ENCODE peak calls at places on chromosomes 7 and 10, in eight cellular contexts. W is T-helper 17 cell; U is memory B cell; K is stimulated activated CD4-positive, alpha-beta T cell treated with anti-CD3 and anti-CD28 coated beads, Interleukin-2, amount 100 ng/mL, for 24 hours; S is endothelial cell; E is EH; F is activated CD4-positive, alpha-beta T cell treated with anti-CD3 and anti-CD28 coated beads, Interleukin-2, amount 10 ng/mL, durations not matched to agents 7 days and 5 days; D is WTC11. B is an unnamed sample.

GRCh38 chr7:1317654-1318450 is 85.2 kb downstream of the UNCX start:
- DNase-seq in E (no peak), W (no peak), K (no peak), S (no peak), F (no peak), U (no peak), D (no peak), B (no peak)

GRCh38 chr7:158030566-158030965 is 557.1 kb downstream of the PTPRN2 start:
- DNase-seq in E (no peak), W (no peak), S (no peak), U (no peak), D (no peak), F (no peak), K (no peak), B (no peak)

GRCh38 chr10:27157150-27157549 is 2.0 kb downstream of the MASTL start:
- DNase-seq in U (no peak), E (no peak), K (no peak), F (no peak), S (no peak), D (no peak), W (no peak), B (no peak)

GRCh38 chr7:33334349-33334748 is 205.0 kb downstream of the BBS9 start:
- DNase-seq in S (peak; percentile 6), U (no peak), E (peak; percentile 18), K (no peak), D (no peak), W (no peak), F (no peak), B (no peak)

GRCh38 chr7:1123721-1124120 is 35.8 kb downstream of the GPER1 start:
- DNase-seq in F (no peak), E (peak; percentile 69), K (no peak), D (peak; percentile 86), U (no peak), S (peak; percentile 87), W (no peak), B (no peak)

GRCh38 chr7:142787034-142787768 is 16.4 kb downstream of the PRSS2 start:
- DNase-seq in D (no peak), U (no peak), F (no peak), K (no peak), E (no peak), W (no peak), S (no peak), B (no peak)

GRCh38 chr7:138477581-138477980 is 17.5 kb downstream of the TRIM24 start:
- DNase-seq in K (no peak), D (no peak), E (no peak), S (no peak), U (no peak), W (no peak), F (no peak), B (no peak)

GRCh38 chr10:86443069-86443468 is 76.5 kb upstream of the GRID1 start:
- DNase-seq in E (peak; percentile 55), S (no peak), K (no peak), D (no peak), W (no peak), U (no peak), F (no peak), B (no peak)

GRCh38 chr10:23047201-23048050 is 48.0 kb upstream of the MSRB2 start:
- DNase-seq in D (no peak), S (no peak), U (no peak), W (no peak), K (no peak), F (no peak), E (no peak), B (no peak)

GRCh38 chr10:25753776-25754175 is 180.3 kb upstream of the MYO3A start:
- DNase-seq in F (no peak), K (no peak), W (no peak), D (no peak), E (no peak), U (no peak), S (no peak), B (peak; percentile 71)